ENCODE peak calls at places on chromosomes 11 and 22, in six cellular contexts. E, S, U, F, L and D are unnamed samples.

GRCh38 chr11:124115782-124116616 is 749 bp downstream of the VWA5A start:
- DNase-seq in E (no peak), S (peak; percentile 13), U (no peak), F (no peak), L (peak; percentile 53), D (no peak)

GRCh38 chr11:130873766-130874165 is 42.5 kb downstream of the SNX19 start:
- DNase-seq in E (no peak), S (no peak), U (no peak), F (no peak), L (no peak), D (no peak)

GRCh38 chr11:62710001-62710345 is 2.5 kb downstream of the GNG3 start:
- DNase-seq in E (no peak), S (no peak), U (no peak), F (no peak), L (no peak), D (no peak)

GRCh38 chr22:19579880-19580279 is 55.7 kb upstream of the CLDN5 start:
- DNase-seq in E (no peak), S (peak; percentile 45), U (peak; percentile 7), F (no peak), L (no peak), D (no peak)

GRCh38 chr22:42376721-42377177 is 55.5 kb downstream of the NFAM1 start:
- DNase-seq in E (no peak), S (peak; percentile 37), U (no peak), F (no peak), L (no peak), D (peak; percentile 73)

GRCh38 chr22:41687901-41688364 is 734 bp downstream of the SNU13 start:
- DNase-seq in E (no peak), S (peak; percentile 20), U (no peak), F (no peak), L (no peak), D (no peak)

GRCh38 chr11:55572548-55572947 is 620 bp downstream of the OR4C16 start:
- DNase-seq in E (no peak), S (no peak), U (no peak), F (no peak), L (no peak), D (no peak)

GRCh38 chr11:96033054-96033453 is 109.1 kb upstream of the MTMR2 start:
- DNase-seq in E (no peak), S (no peak), U (no peak), F (no peak), L (no peak), D (no peak)

GRCh38 chr11:56624661-56625110 is 10.0 kb upstream of the OR5M1 start:
- DNase-seq in E (no peak), S (peak; percentile 7), U (peak; percentile 30), F (peak; percentile 55), L (no peak), D (peak; percentile 68)

GRCh38 chr22:34841321-34841901 is 224.5 kb upstream of the ISX start:
- DNase-seq in E (no peak), S (no peak), U (no peak), F (no peak), L (no peak), D (peak; percentile 81)

GRCh38 chr11:94144233-94144632 is 15.6 kb downstream of the PANX1 start:
- DNase-seq in E (no peak), S (no peak), U (no peak), F (no peak), L (no peak), D (no peak)

GRCh38 chr11:126522152-126522551 is 166.7 kb downstream of the ST3GAL4 start:
- DNase-seq in E (no peak), S (peak; percentile 21), U (no peak), F (no peak), L (no peak), D (no peak)

GRCh38 chr11:115871161-115871750 is 367.0 kb upstream of the CADM1 start:
- DNase-seq in E (no peak), S (no peak), U (no peak), F (no peak), L (no peak), D (no peak)

GRCh38 chr11:12179019-12179418 is 68.6 kb downstream of the MICAL2 start:
- DNase-seq in E (no peak), S (no peak), U (no peak), F (no peak), L (peak; percentile 39), D (no peak)

GRCh38 chr11:1192741-1193325 is 30.0 kb upstream of the MUC5B start:
- DNase-seq in E (no peak), S (peak; percentile 1), U (no peak), F (no peak), L (no peak), D (no peak)

GRCh38 chr11:18726040-18726439 is at the start of gene IGSF22:
- DNase-seq in E (no peak), S (no peak), U (no peak), F (no peak), L (peak; percentile 59), D (no peak)

GRCh38 chr11:106524446-106524845 is 447.0 kb downstream of the AASDHPPT start:
- DNase-seq in E (no peak), S (no peak), U (no peak), F (no peak), L (no peak), D (no peak)

GRCh38 chr11:134045799-134046635 is 22.9 kb upstream of the JAM3 start:
- DNase-seq in E (no peak), S (no peak), U (no peak), F (no peak), L (no peak), D (no peak)

GRCh38 chr11:78045851-78046485 is 17.7 kb upstream of the THRSP start:
- DNase-seq in E (peak; percentile 27), S (peak; percentile 89), U (no peak), F (peak; percentile 60), L (peak; percentile 95), D (peak; percentile 35)

GRCh38 chr11:3049430-3050243 is 7.6 kb downstream of the CARS1 start:
- DNase-seq in E (peak; percentile 35), S (no peak), U (peak; percentile 82), F (no peak), L (no peak), D (no peak)
- H3K4me1 ChIP-seq in E (peaks cover 27% of the 10 kb centered on the region), S (peaks cover 19% of the 10 kb centered on the region), U (peaks cover 32% of the 10 kb centered on the region), F (peaks cover 6% of the 10 kb centered on the region), L (peaks cover 7% of the 10 kb centered on the region), D (peaks cover 25% of the 10 kb centered on the region)

GRCh38 chr22:44711701-44712100 is 9.7 kb downstream of the PRR5 start:
- DNase-seq in E (no peak), S (no peak), U (no peak), F (no peak), L (no peak), D (no peak)

GRCh38 chr22:44709881-44710400 is 7.9 kb downstream of the PRR5 start:
- DNase-seq in E (no peak), S (peak; percentile 23), U (no peak), F (no peak), L (no peak), D (no peak)

GRCh38 chr22:44712156-44712555 is 10.2 kb downstream of the PRR5 start:
- DNase-seq in E (no peak), S (no peak), U (no peak), F (no peak), L (no peak), D (no peak)

GRCh38 chr22:44711236-44711560 is 9.2 kb downstream of the PRR5 start:
- DNase-seq in E (no peak), S (no peak), U (no peak), F (no peak), L (no peak), D (no peak)

DNA sequence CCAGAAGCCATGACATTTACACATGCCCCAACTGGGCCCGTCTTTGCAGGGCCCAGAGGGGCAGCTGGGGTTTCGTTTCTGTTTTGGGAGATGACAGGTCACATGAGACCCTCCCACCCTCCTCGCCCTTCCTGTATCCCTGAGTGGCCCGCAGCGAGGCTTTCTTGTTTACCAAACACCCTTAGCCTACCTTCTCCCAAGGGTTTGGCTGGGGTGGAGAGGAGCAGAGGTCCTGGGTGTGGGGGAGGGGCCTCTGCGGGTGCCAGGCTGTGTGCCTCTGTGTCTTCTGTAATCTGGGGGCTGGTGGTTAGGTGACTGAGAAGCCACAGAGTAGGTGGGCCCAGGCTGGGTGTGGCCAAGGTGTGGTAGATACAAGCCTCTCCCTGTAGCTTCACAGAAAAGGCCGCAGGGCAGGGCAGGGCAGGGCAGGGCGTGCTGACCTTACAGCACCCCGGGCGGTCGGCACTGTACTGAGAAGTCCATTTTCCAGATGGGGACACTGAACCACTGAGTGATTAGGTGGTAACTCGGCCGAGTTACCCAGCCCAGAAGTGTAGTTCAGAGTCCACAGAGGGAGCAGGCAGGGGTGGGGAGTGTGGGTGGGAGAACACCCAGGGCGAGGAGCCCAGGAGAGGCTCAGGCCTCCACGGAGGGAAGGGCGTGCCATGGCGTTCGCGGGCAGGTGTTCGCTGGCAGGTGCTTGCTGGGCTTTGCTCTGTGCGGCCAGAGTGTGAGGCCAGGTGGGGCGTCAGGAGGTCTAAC is 8.7 kb downstream of the PRR5 start:
- DNase-seq in E (no peak), S (peak; percentile 15), U (no peak), F (no peak), L (no peak), D (no peak)
- TF ChIP-seq ZNF274 in E (no peak), S (no peak), U (no peak), F (no peak), L (no peak), D (no peak)

DNA sequence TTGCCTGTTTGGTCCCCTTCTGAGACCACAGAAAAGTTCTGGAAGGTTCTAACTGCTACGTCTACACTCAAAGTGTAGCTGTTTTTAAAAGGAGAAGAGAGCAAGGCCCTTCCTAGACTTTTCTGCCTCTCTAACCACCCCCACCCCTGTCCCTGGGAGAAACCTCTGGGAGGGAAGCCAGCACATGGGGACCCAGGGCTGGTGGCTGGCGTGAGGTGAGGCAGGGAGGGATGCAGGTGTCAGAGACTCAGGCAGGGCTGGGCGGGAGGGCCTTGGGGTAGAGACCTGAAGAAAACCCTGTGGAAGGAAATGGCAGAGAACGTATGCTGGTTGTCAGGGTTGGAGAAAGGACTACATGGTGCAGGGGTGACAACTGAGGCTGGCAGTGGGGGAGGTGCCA is 26.7 kb downstream of the ARRB1 start:
- DNase-seq in E (no peak), S (no peak), U (no peak), F (no peak), L (no peak), D (no peak)
- H3K4me1 ChIP-seq in E (peaks cover 57% of the 10 kb centered on the region), S (peaks cover 20% of the 10 kb centered on the region), U (peaks cover 14% of the 10 kb centered on the region), F (peaks cover 64% of the 10 kb centered on the region), L (peaks cover 3% of the 10 kb centered on the region), D (peaks cover 17% of the 10 kb centered on the region)

DNA sequence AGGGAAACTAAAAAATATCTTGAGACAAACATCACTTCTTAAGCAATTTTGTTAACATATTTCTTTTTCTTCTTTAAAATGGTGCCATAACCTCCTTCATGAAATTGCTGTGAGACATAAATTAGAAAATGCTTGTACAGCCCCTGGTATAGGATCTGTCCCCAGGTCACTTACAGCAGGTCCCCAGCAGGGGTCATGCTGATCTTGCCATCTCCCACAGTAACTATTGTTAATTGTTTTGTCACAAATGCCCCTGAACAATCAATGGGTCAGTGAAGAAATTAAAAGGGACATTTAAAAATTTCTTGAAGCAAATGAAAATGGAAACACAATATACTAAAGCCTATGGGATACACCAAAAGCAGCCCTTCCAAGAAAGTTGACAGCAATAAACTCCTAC is 99.8 kb upstream of the OR4B1 start:
- DNase-seq in E (no peak), S (peak; percentile 28), U (no peak), F (peak; percentile 12), L (no peak), D (no peak)
- TF ChIP-seq ZNF274 in E (no peak), S (no peak), U (no peak), F (no peak), L (no peak), D (no peak)